ENCODE peak calls at places on chromosomes 3 and 15, in four cellular contexts. N, J, Y and S are unnamed samples.

GRCh38 chr3:77147836-77148578 is 108.1 kb downstream of the ROBO2 start:
- DNase-seq in J (peak; percentile 31), Y (no peak), N (no peak), S (peak; percentile 49)

GRCh38 chr3:135965506-135966348 is at the start of gene PPP2R3A:
- DNase-seq in N (peak; percentile 91), J (peak; percentile 94), Y (peak; percentile 86), S (peak; percentile 77)

GRCh38 chr15:96290679-96291078 is 39.8 kb upstream of the NR2F2 start:
- DNase-seq in N (no peak), J (no peak), Y (no peak), S (no peak)

GRCh38 chr3:46399557-46399956 is 7.3 kb downstream of the CCR5AS start:
- DNase-seq in N (no peak), Y (no peak), J (no peak), S (no peak)

GRCh38 chr3:52769786-52770445 is 824 bp downstream of the NEK4 start:
- DNase-seq in J (peak; percentile 33), Y (no peak), N (no peak), S (peak; percentile 13)

GRCh38 chr15:84725001-84725491 is 9.1 kb upstream of the SEC11A start:
- DNase-seq in N (no peak), J (no peak), Y (no peak), S (no peak)

GRCh38 chr3:73493543-73494314 is 131.0 kb downstream of the PDZRN3 start:
- DNase-seq in J (no peak), N (no peak), Y (no peak), S (no peak)

GRCh38 chr3:159787191-159787590 is 201.4 kb upstream of the IL12A start:
- DNase-seq in J (no peak), Y (peak; percentile 64), N (no peak), S (peak; percentile 34)

GRCh38 chr15:69782809-69783208 is 314.9 kb downstream of the TLE3 start:
- DNase-seq in J (no peak), N (no peak), Y (no peak), S (peak; percentile 62)

GRCh38 chr3:122745365-122746021 is 48.1 kb downstream of the HSPBAP1 start:
- DNase-seq in Y (no peak), N (no peak), J (no peak), S (no peak)

GRCh38 chr15:65841121-65841930 is 28.0 kb upstream of the RAB11A start:
- DNase-seq in Y (no peak), N (no peak), J (no peak), S (no peak)

GRCh38 chr3:58661836-58662235 is 4.7 kb downstream of the FAM3D start:
- DNase-seq in J (no peak), Y (peak; percentile 49), N (no peak), S (no peak)

GRCh38 chr3:145696011-145696410 is 465.0 kb downstream of the PLOD2 start:
- DNase-seq in Y (no peak), J (no peak), N (no peak), S (no peak)

GRCh38 chr15:88711806-88712205 is 73.0 kb downstream of the ISG20 start:
- DNase-seq in J (no peak), Y (no peak), N (no peak), S (no peak)

GRCh38 chr3:195170521-195170920 is 100.4 kb downstream of the XXYLT1 start:
- DNase-seq in J (no peak), Y (no peak), N (no peak), S (no peak)

GRCh38 chr3:64048631-64049061 is 25.4 kb upstream of the PSMD6 start:
- DNase-seq in J (peak; percentile 22), N (no peak), Y (no peak), S (no peak)

GRCh38 chr15:31352283-31352880 is 25.7 kb downstream of the KLF13 start:
- DNase-seq in J (no peak), Y (peak; percentile 67), N (peak; percentile 48), S (peak; percentile 62)

GRCh38 chr15:51265037-51265555 is 73.3 kb downstream of the CYP19A1 start:
- DNase-seq in N (no peak), Y (no peak), J (no peak), S (no peak)

GRCh38 chr15:82882250-82882928 is 70.1 kb downstream of the HOMER2 start:
- DNase-seq in N (no peak), J (no peak), Y (no peak), S (no peak)

GRCh38 chr3:195352895-195353488 is 82.0 kb upstream of the XXYLT1 start:
- DNase-seq in Y (no peak), J (peak; percentile 21), N (no peak), S (peak; percentile 2)

GRCh38 chr3:129424185-129424841 is 4.1 kb downstream of the EFCAB12 start:
- DNase-seq in N (no peak), J (no peak), Y (peak; percentile 35), S (no peak)